ENCODE peak calls at places on chromosomes 1 and 21, in six cellular contexts. Y is fibroblast of lung, A is fibroblast of pulmonary artery, D is A673, F is neural progenitor cell, B is astrocyte of the cerebellum. T is an unnamed sample.

GRCh38 chr1:89842547-89843278 is 21.9 kb downstream of the LRRC8D start:
- DNase-seq in Y (peak; percentile 63), A (peak; percentile 54), D (no peak), F (no peak), B (no peak), T (no peak)

GRCh38 chr1:117122297-117123025 is 912 bp upstream of the TRIM45 start:
- DNase-seq in Y (no peak), A (no peak), D (no peak), F (peak; percentile 63), B (no peak), T (no peak)

GRCh38 chr1:203127672-203128611 is at the start of gene ADORA1:
- DNase-seq in Y (peak; percentile 31), A (peak; percentile 58), D (no peak), F (peak; percentile 87), B (peak; percentile 16), T (peak; percentile 69)

GRCh38 chr1:215132156-215132555 is 49.6 kb downstream of the KCNK2 start:
- DNase-seq in Y (peak; percentile 14), A (no peak), D (no peak), F (no peak), B (peak; percentile 64), T (no peak)

GRCh38 chr21:42574234-42575027 is 60.8 kb downstream of the SLC37A1 start:
- DNase-seq in Y (peak; percentile 33), A (peak; percentile 35), D (no peak), F (no peak), B (no peak), T (no peak)

GRCh38 chr1:156644640-156645039 is 2.7 kb downstream of the BCAN start:
- DNase-seq in Y (no peak), A (no peak), D (no peak), F (no peak), B (no peak), T (no peak)

GRCh38 chr1:53088616-53089300 is 26.7 kb downstream of the PODN start:
- DNase-seq in Y (no peak), A (no peak), D (no peak), F (no peak), B (no peak), T (no peak)

GRCh38 chr1:198258491-198258890 is 101.7 kb downstream of the NEK7 start:
- DNase-seq in Y (peak; percentile 68), A (peak; percentile 70), D (no peak), F (no peak), B (no peak), T (no peak)

GRCh38 chr1:27388337-27389005 is 4.0 kb upstream of the GPR3 start:
- DNase-seq in Y (no peak), A (peak; percentile 56), D (peak; percentile 50), F (peak; percentile 77), B (no peak), T (peak; percentile 63)

GRCh38 chr1:89065077-89065868 is at the start of gene GBP1:
- DNase-seq in Y (peak; percentile 96), A (peak; percentile 94), D (peak; percentile 47), F (no peak), B (peak; percentile 81), T (no peak)

GRCh38 chr1:226111109-226111864 is 48.8 kb downstream of the H3-3A start:
- DNase-seq in Y (no peak), A (no peak), D (no peak), F (no peak), B (no peak), T (no peak)

GRCh38 chr1:12127206-12127810 is 39.5 kb upstream of the TNFRSF1B start:
- DNase-seq in Y (no peak), A (no peak), D (no peak), F (no peak), B (no peak), T (no peak)

GRCh38 chr1:15756143-15757015 is 2.2 kb upstream of the FBLIM1 start:
- DNase-seq in Y (no peak), A (no peak), D (no peak), F (peak; percentile 46), B (no peak), T (no peak)

GRCh38 chr1:44405804-44406743 is 1.0 kb downstream of the RNF220 start:
- DNase-seq in Y (peak; percentile 23), A (no peak), D (peak; percentile 54), F (peak; percentile 54), B (no peak), T (peak; percentile 35)

GRCh38 chr1:97999320-97999719 is 78.5 kb upstream of the DPYD start:
- DNase-seq in Y (peak; percentile 23), A (peak; percentile 88), D (no peak), F (no peak), B (peak; percentile 8), T (no peak)

GRCh38 chr1:115408489-115409002 is 70.5 kb upstream of the NGF start:
- DNase-seq in Y (no peak), A (no peak), D (no peak), F (no peak), B (no peak), T (no peak)

GRCh38 chr21:32844653-32845443 is 73.3 kb upstream of the PAXBP1 start:
- DNase-seq in Y (peak; percentile 48), A (peak; percentile 58), D (peak; percentile 80), F (peak; percentile 44), B (no peak), T (no peak)

GRCh38 chr1:233357595-233358446 is 30.3 kb downstream of the MAP3K21 start:
- DNase-seq in Y (no peak), A (no peak), D (no peak), F (no peak), B (no peak), T (no peak)

GRCh38 chr1:39926343-39926769 is 24.6 kb upstream of the MYCL start:
- DNase-seq in Y (no peak), A (peak; percentile 61), D (no peak), F (no peak), B (no peak), T (no peak)

GRCh38 chr1:64923294-64923718 is 43.0 kb downstream of the JAK1 start:
- DNase-seq in Y (no peak), A (no peak), D (no peak), F (no peak), B (no peak), T (no peak)

GRCh38 chr21:38503588-38503987 is 5.3 kb upstream of the ERG start:
- DNase-seq in Y (peak; percentile 38), A (peak; percentile 79), D (peak; percentile 29), F (no peak), B (peak; percentile 58), T (peak; percentile 34)

GRCh38 chr1:27397749-27398148 is 5.3 kb downstream of the GPR3 start:
- DNase-seq in Y (no peak), A (no peak), D (no peak), F (peak; percentile 19), B (no peak), T (no peak)

GRCh38 chr1:25796807-25797458 is 3.1 kb upstream of the SELENON start:
- DNase-seq in Y (peak; percentile 79), A (peak; percentile 82), D (peak; percentile 87), F (peak; percentile 91), B (peak; percentile 50), T (peak; percentile 93)

GRCh38 chr1:25795955-25796806 is 3.8 kb upstream of the SELENON start:
- DNase-seq in Y (no peak), A (no peak), D (no peak), F (no peak), B (no peak), T (no peak)

GRCh38 chr1:25794325-25794724 is 5.7 kb upstream of the SELENON start:
- DNase-seq in Y (no peak), A (no peak), D (no peak), F (no peak), B (no peak), T (no peak)

GRCh38 chr1:25793585-25794170 is 6.3 kb upstream of the SELENON start:
- DNase-seq in Y (peak; percentile 24), A (no peak), D (no peak), F (no peak), B (no peak), T (no peak)

GRCh38 chr1:25795227-25795626 is 4.8 kb upstream of the SELENON start:
- DNase-seq in Y (no peak), A (no peak), D (no peak), F (no peak), B (no peak), T (no peak)
- TF ChIP-seq CTCF in Y (no peak), A (no peak), D (no peak), F (no peak), B (no peak), T (no peak)

DNA sequence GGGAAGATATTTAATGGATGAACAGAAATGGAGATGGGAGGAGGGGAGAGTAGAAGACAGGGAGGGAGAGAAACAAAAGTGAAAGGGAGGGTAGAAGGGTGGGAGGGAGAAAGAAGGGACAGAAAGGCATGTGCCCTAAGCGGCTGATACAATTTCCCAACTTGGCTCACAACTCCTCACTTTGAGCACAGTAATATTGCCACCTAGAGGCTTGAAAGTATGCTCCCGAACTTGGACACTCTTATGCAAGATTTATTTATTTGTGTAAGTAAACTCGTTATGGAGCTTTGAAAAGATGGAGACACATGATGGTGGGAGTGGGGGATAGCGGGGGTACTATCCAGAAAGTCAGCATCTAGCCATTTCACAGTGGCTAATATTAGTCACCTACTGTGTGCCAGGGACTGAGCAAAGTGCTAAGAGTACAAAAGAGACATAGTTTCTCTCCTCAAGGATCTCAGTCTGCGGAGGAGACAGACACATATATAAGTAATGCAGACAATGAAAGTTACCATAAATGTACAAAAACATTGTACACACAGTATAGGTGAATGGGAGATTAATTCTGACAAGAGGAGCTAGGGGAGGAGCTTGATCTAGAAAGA is 189.7 kb downstream of the SEC16B start:
- DNase-seq in Y (peak; percentile 78), A (peak; percentile 76), D (peak; percentile 96), F (peak; percentile 57), B (peak; percentile 49), T (peak; percentile 10)
- TF ChIP-seq CTCF in Y (peak; percentile 75), A (peak; percentile 65), D (peak; percentile 84), F (peak; percentile 70), B (peak; percentile 70), T (peak; percentile 30)

DNA sequence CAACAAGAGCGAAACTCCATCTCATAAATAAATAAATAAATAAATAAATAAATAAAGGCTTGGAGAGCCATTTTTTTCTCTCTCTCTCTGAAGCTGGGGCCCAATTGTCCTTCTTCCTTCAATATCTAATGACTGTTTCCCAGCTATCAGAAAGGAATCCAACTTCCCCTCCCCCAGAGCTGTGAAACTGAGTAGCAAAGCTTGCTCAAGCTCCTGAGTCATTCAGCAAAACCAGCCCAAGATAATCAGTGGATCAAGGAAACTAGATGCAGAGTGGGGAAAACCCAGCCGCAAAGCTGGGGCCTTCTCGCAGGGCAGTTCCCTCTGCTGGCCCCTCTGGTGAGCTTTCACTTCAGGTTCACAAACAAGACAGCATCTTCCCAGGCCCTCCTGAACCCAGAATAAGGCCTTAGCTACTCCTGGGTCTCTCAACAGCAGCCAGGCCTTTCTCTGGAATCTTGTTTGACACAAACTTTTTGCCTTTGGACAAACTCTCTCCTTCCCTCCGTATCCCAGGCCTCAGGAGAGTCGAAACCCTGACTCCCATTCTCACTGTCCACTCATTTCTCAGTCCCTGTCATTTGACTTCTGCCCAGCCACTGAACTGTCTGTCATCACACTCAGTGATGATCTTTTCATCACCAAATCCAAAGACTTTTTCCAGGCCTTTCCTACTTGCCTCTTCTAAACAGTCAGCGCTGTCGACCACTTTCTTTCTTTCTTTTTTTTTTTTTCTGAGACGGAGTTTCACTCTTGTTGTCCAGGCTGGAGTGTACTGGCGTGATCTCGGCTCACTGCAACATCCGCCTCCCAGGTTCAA is 18.0 kb upstream of the PTP4A2 start:
- DNase-seq in Y (peak; percentile 100), A (peak; percentile 100), D (peak; percentile 80), F (peak; percentile 50), B (peak; percentile 98), T (peak; percentile 20)
- TF ChIP-seq CTCF in Y (peak; percentile 55), A (peak; percentile 56), D (no peak), F (peak; percentile 6), B (peak; percentile 52), T (no peak)

GRCh38 chr1:36516372-36517018 is 33.8 kb upstream of the CSF3R start:
- DNase-seq in Y (peak; percentile 53), A (peak; percentile 63), D (peak; percentile 71), F (peak; percentile 86), B (peak; percentile 16), T (peak; percentile 45)
- TF ChIP-seq CTCF in Y (peak; percentile 84), A (peak; percentile 85), D (peak; percentile 96), F (peak; percentile 94), B (peak; percentile 85), T (peak; percentile 78)

GRCh38 chr1:6268431-6268830 is 7.5 kb upstream of the GPR153 start:
- DNase-seq in Y (no peak), A (peak; percentile 18), D (no peak), F (peak; percentile 58), B (no peak), T (no peak)
- TF ChIP-seq CTCF in Y (peak; percentile 9), A (peak; percentile 23), D (no peak), F (peak; percentile 40), B (peak; percentile 13), T (no peak)

T was measured in endothelial cell.